ENCODE peak calls at places on chromosomes 12 and 14, in eight cellular contexts. V, I, M, R, F, B, T and S are unnamed samples.

GRCh38 chr14:24417832-24418491 is 11.5 kb downstream of the CBLN3 start:
- DNase-seq in V (no peak), T (no peak), M (no peak), B (no peak), F (no peak), I (no peak), R (no peak), S (no peak)

GRCh38 chr12:2294651-2295475 is 242.1 kb downstream of the CACNA1C start:
- DNase-seq in R (peak; percentile 69), I (no peak), F (no peak), M (no peak), T (no peak), V (peak; percentile 81), B (peak; percentile 76), S (no peak)

GRCh38 chr14:96626916-96627315 is 124.7 kb downstream of the PAPOLA start:
- DNase-seq in T (no peak), M (no peak), R (no peak), V (no peak), B (no peak), I (peak; percentile 40), F (no peak), S (no peak)

GRCh38 chr14:96949594-96949993 is 152.4 kb downstream of the VRK1 start:
- DNase-seq in F (no peak), I (no peak), B (no peak), V (no peak), M (no peak), T (no peak), R (no peak), S (no peak)

GRCh38 chr12:121894633-121895032 is 6.0 kb downstream of the PSMD9 start:
- DNase-seq in R (peak; percentile 52), F (no peak), M (no peak), T (no peak), I (no peak), V (peak; percentile 24), B (peak; percentile 64), S (no peak)

GRCh38 chr14:101731187-101732080 is 30.1 kb upstream of the PPP2R5C start:
- DNase-seq in V (peak; percentile 56), B (peak; percentile 70), M (peak; percentile 88), R (peak; percentile 41), I (peak; percentile 87), F (no peak), T (peak; percentile 39), S (peak; percentile 13)

GRCh38 chr14:101007765-101008164 is 104.2 kb upstream of the RTL1 start:
- DNase-seq in B (no peak), I (no peak), T (no peak), F (no peak), R (no peak), M (no peak), V (no peak), S (no peak)

GRCh38 chr14:35229495-35230089 is 62.6 kb upstream of the PSMA6 start:
- DNase-seq in R (no peak), T (no peak), B (no peak), V (no peak), I (no peak), F (no peak), M (no peak), S (no peak)

GRCh38 chr14:65709576-65709975 is 297.0 kb downstream of the FUT8 start:
- DNase-seq in B (no peak), F (no peak), T (no peak), R (no peak), V (no peak), M (no peak), I (no peak), S (no peak)

GRCh38 chr12:132287391-132288238 is 41.8 kb downstream of the GALNT9 start:
- DNase-seq in B (no peak), V (no peak), R (no peak), T (no peak), I (no peak), F (no peak), M (no peak), S (no peak)

GRCh38 chr14:52267501-52268190 is at the start of gene PTGDR:
- DNase-seq in I (no peak), V (peak; percentile 5), R (no peak), B (peak; percentile 66), F (no peak), T (no peak), M (peak; percentile 25), S (no peak)

GRCh38 chr14:24889843-24890242 is 160.1 kb downstream of the STXBP6 start:
- DNase-seq in V (no peak), I (no peak), F (no peak), R (peak; percentile 57), T (no peak), M (no peak), B (peak; percentile 65), S (no peak)

GRCh38 chr12:24423611-24424010 is 474.1 kb upstream of the SOX5 start:
- DNase-seq in I (no peak), M (no peak), B (no peak), R (no peak), T (no peak), F (no peak), V (no peak), S (no peak)

GRCh38 chr12:24592048-24592447 is 356.9 kb downstream of the BCAT1 start:
- DNase-seq in B (no peak), F (no peak), R (no peak), T (no peak), M (no peak), I (no peak), V (no peak), S (no peak)

GRCh38 chr14:96653597-96653996 is 143.6 kb upstream of the VRK1 start:
- DNase-seq in B (no peak), V (no peak), T (no peak), I (no peak), R (no peak), F (no peak), M (no peak), S (no peak)

GRCh38 chr12:132218915-132219314 is 74.7 kb downstream of the NOC4L start:
- DNase-seq in V (no peak), F (no peak), R (no peak), M (peak; percentile 52), B (peak; percentile 15), I (no peak), T (no peak), S (peak; percentile 27)

GRCh38 chr12:64990991-64991570 is 130.0 kb downstream of the WIF1 start:
- DNase-seq in I (no peak), M (no peak), F (no peak), R (no peak), B (peak; percentile 71), V (no peak), T (no peak), S (no peak)

GRCh38 chr14:85566603-85567002 is 36.7 kb downstream of the FLRT2 start:
- DNase-seq in V (peak; percentile 82), B (peak; percentile 79), F (peak; percentile 33), M (no peak), I (no peak), R (peak; percentile 92), T (peak; percentile 44), S (no peak)

GRCh38 chr14:52923902-52924575 is 26.8 kb downstream of the FERMT2 start:
- DNase-seq in R (no peak), F (no peak), T (no peak), M (no peak), B (no peak), I (no peak), V (no peak), S (no peak)

GRCh38 chr14:100576091-100577085 is 10.8 kb downstream of the BEGAIN start:
- DNase-seq in M (no peak), B (no peak), V (no peak), T (no peak), R (no peak), F (no peak), I (no peak), S (no peak)

GRCh38 chr12:1205512-1206060 is 214.6 kb downstream of the ERC1 start:
- DNase-seq in B (no peak), M (no peak), T (no peak), V (no peak), F (no peak), R (peak; percentile 54), I (no peak), S (no peak)

GRCh38 chr12:31106101-31106803 is 32.6 kb downstream of the DDX11 start:
- DNase-seq in I (peak; percentile 85), F (no peak), V (no peak), M (no peak), T (no peak), B (no peak), R (no peak), S (no peak)

GRCh38 chr14:68663385-68664076 is 129.3 kb downstream of the ZFP36L1 start:
- DNase-seq in T (no peak), B (peak; percentile 65), I (peak; percentile 62), M (peak; percentile 34), R (peak; percentile 91), F (no peak), V (no peak), S (no peak)

GRCh38 chr12:7837366-7837765 is 35.3 kb downstream of the SLC2A14 start:
- DNase-seq in V (no peak), B (no peak), F (no peak), T (no peak), I (no peak), R (no peak), M (no peak), S (no peak)

GRCh38 chr12:55736780-55737580 is 5.9 kb upstream of the GDF11 start:
- DNase-seq in M (peak; percentile 45), F (peak; percentile 59), R (peak; percentile 66), B (peak; percentile 90), T (no peak), V (peak; percentile 65), I (no peak), S (peak; percentile 74)

GRCh38 chr14:94748667-94749347 is 21.1 kb downstream of the GSC start:
- DNase-seq in B (no peak), R (no peak), I (no peak), F (peak; percentile 22), T (no peak), V (no peak), M (no peak), S (no peak)

GRCh38 chr12:122371475-122372045 is 50.9 kb downstream of the CLIP1 start:
- DNase-seq in F (no peak), T (no peak), M (no peak), V (no peak), B (no peak), R (no peak), I (no peak), S (no peak)

GRCh38 chr12:42590324-42590934 is 883 bp upstream of the PRICKLE1 start:
- DNase-seq in F (no peak), T (no peak), I (no peak), V (no peak), R (no peak), M (no peak), B (peak; percentile 61), S (no peak)

GRCh38 chr12:21456291-21456780 is 18.9 kb downstream of the PYROXD1 start:
- DNase-seq in T (no peak), B (peak; percentile 43), F (no peak), M (peak; percentile 31), R (no peak), I (no peak), V (no peak), S (no peak)

GRCh38 chr14:106879241-106879640 is 1352.9 kb downstream of the TMEM121 start:
- DNase-seq in T (no peak), M (no peak), V (no peak), F (no peak), B (no peak), R (no peak), I (no peak), S (no peak)

GRCh38 chr14:104364830-104365229 is 214.7 kb upstream of the C14orf180 start:
- DNase-seq in T (no peak), V (no peak), M (no peak), R (no peak), B (no peak), I (no peak), F (no peak), S (no peak)

GRCh38 chr12:67484788-67485480 is 163.6 kb upstream of the DYRK2 start:
- DNase-seq in T (no peak), B (no peak), V (no peak), R (no peak), I (no peak), M (no peak), F (no peak), S (no peak)

GRCh38 chr12:103865151-103865730 is 24.2 kb upstream of the NT5DC3 start:
- DNase-seq in F (no peak), V (no peak), R (no peak), T (no peak), I (no peak), M (no peak), B (no peak), S (no peak)

GRCh38 chr14:68495638-68496114 is 297.2 kb downstream of the ZFP36L1 start:
- DNase-seq in V (no peak), M (no peak), B (no peak), R (no peak), I (no peak), F (no peak), T (no peak), S (no peak)